ENCODE peak calls at places on chromosomes 4 and X, in ten cellular contexts. P, W, D, G, E, C, Q, O, F and V are unnamed samples. For H3K4me1, the result is how much of the 10 kb centered on the place peaks cover.

GRCh38 chr4:6991771-6992557 is 51.2 kb upstream of the TADA2B start:
- DNase-seq in P (no peak), W (no peak), D (peak), G (no peak), E (no peak), C (no peak), Q (no peak), O (peak), F (no peak), V (no peak)

GRCh38 chr4:183906486-183906735 is 1.3 kb downstream of the STOX2 start:
- DNase-seq in P (no peak), W (no peak), D (no peak), G (no peak), E (no peak), C (no peak), Q (peak), O (no peak), F (no peak), V (no peak)

GRCh38 chrX:10600479-10600878 is 19.9 kb downstream of the MID1 start:
- DNase-seq in P (no peak), W (no peak), D (no peak), G (no peak), E (no peak), C (no peak), Q (no peak), O (no peak), F (no peak), V (no peak)

GRCh38 chr4:166121897-166122296 is 248.9 kb downstream of the TLL1 start:
- DNase-seq in P (no peak), W (no peak), D (no peak), G (no peak), E (no peak), C (no peak), Q (no peak), O (no peak), F (no peak), V (no peak)

GRCh38 chr4:41887322-41887721 is 47.9 kb upstream of the TMEM33 start:
- DNase-seq in P (no peak), W (no peak), D (no peak), G (no peak), E (no peak), C (no peak), Q (no peak), O (no peak), F (no peak), V (no peak)

GRCh38 chr4:175280153-175280552 is 362.0 kb downstream of the ADAM29 start:
- DNase-seq in P (no peak), W (no peak), D (no peak), G (no peak), E (no peak), C (no peak), Q (no peak), O (no peak), F (no peak), V (no peak)

GRCh38 chrX:67290489-67291220 is 253.2 kb upstream of the AR start:
- DNase-seq in P (no peak), W (no peak), D (no peak), G (no peak), E (no peak), C (no peak), Q (no peak), O (no peak), F (no peak), V (no peak)

GRCh38 chrX:152901816-152902501 is 4.1 kb downstream of the ZNF185 start:
- DNase-seq in P (no peak), W (no peak), D (no peak), G (no peak), E (no peak), C (no peak), Q (peak), O (no peak), F (no peak), V (no peak)

GRCh38 chrX:149145845-149146285 is 359.2 kb downstream of the IDS start:
- DNase-seq in P (no peak), W (no peak), D (no peak), G (no peak), E (no peak), C (no peak), Q (peak), O (no peak), F (no peak), V (no peak)

GRCh38 chr4:48369248-48369647 is 27.9 kb downstream of the SLAIN2 start:
- DNase-seq in P (no peak), W (no peak), D (no peak), G (no peak), E (no peak), C (no peak), Q (no peak), O (no peak), F (no peak), V (no peak)

GRCh38 chr4:95522682-95523410 is 25.9 kb downstream of the UNC5C start:
- DNase-seq in P (no peak), W (no peak), D (no peak), G (no peak), E (no peak), C (no peak), Q (no peak), O (no peak), F (no peak), V (no peak)

GRCh38 chr4:6887591-6888371 is 21.8 kb upstream of the TBC1D14 start:
- DNase-seq in P (no peak), W (no peak), D (no peak), G (no peak), E (no peak), C (no peak), Q (no peak), O (no peak), F (no peak), V (no peak)

GRCh38 chr4:45172636-45173035 is 446.3 kb upstream of the GNPDA2 start:
- DNase-seq in P (no peak), W (no peak), D (no peak), G (no peak), E (peak), C (no peak), Q (peak), O (no peak), F (no peak), V (no peak)

GRCh38 chrX:129737921-129738320 is 858 bp upstream of the XPNPEP2 start:
- DNase-seq in P (no peak), W (no peak), D (no peak), G (no peak), E (no peak), C (no peak), Q (no peak), O (no peak), F (no peak), V (no peak)

GRCh38 chrX:101136235-101136634 is 38.2 kb downstream of the CENPI start:
- DNase-seq in P (no peak), W (no peak), D (no peak), G (no peak), E (no peak), C (no peak), Q (no peak), O (no peak), F (no peak), V (no peak)

GRCh38 chr4:55706526-55706925 is 70.4 kb upstream of the NMU start:
- DNase-seq in P (no peak), W (no peak), D (no peak), G (no peak), E (no peak), C (no peak), Q (no peak), O (no peak), F (no peak), V (no peak)

GRCh38 chrX:40272141-40272540 is 174.4 kb upstream of the BCOR start:
- DNase-seq in P (no peak), W (no peak), D (no peak), G (no peak), E (no peak), C (no peak), Q (no peak), O (no peak), F (no peak), V (no peak)

GRCh38 chr4:98816386-98816785 is 112.5 kb downstream of the EIF4E start:
- DNase-seq in P (no peak), W (no peak), D (no peak), G (no peak), E (no peak), C (no peak), Q (no peak), O (no peak), F (no peak), V (no peak)

GRCh38 chrX:79325263-79325958 is 41.7 kb downstream of the ITM2A start:
- DNase-seq in P (no peak), W (no peak), D (no peak), G (no peak), E (peak), C (no peak), Q (peak), O (no peak), F (no peak), V (peak)

GRCh38 chrX:9746148-9746880 is 19.3 kb downstream of the GPR143 start:
- DNase-seq in P (no peak), W (no peak), D (no peak), G (no peak), E (no peak), C (no peak), Q (no peak), O (no peak), F (no peak), V (no peak)

GRCh38 chr4:2935762-2936743 is 27.2 kb downstream of the NOP14 start:
- DNase-seq in P (no peak), W (peak), D (no peak), G (peak), E (no peak), C (no peak), Q (peak), O (peak), F (peak), V (peak)

GRCh38 chr4:125837493-125838238 is 522.9 kb downstream of the FAT4 start:
- DNase-seq in P (no peak), W (no peak), D (no peak), G (no peak), E (no peak), C (no peak), Q (no peak), O (no peak), F (no peak), V (no peak)

GRCh38 chrX:96314974-96315373 is 369.7 kb upstream of the DIAPH2 start:
- DNase-seq in P (no peak), W (no peak), D (no peak), G (no peak), E (no peak), C (no peak), Q (no peak), O (no peak), F (no peak), V (no peak)

GRCh38 chr4:140069068-140069467 is 84.9 kb downstream of the MAML3 start:
- DNase-seq in P (no peak), W (no peak), D (no peak), G (no peak), E (no peak), C (no peak), Q (no peak), O (peak), F (no peak), V (no peak)

GRCh38 chr4:39020130-39020529 is 12.1 kb downstream of the TMEM156 start:
- DNase-seq in P (no peak), W (no peak), D (no peak), G (no peak), E (no peak), C (no peak), Q (no peak), O (no peak), F (no peak), V (no peak)

GRCh38 chr4:26557164-26557563 is 26.7 kb upstream of the TBC1D19 start:
- DNase-seq in P (no peak), W (no peak), D (no peak), G (no peak), E (no peak), C (no peak), Q (no peak), O (no peak), F (no peak), V (no peak)

GRCh38 chr4:11514780-11515432 is 86.2 kb upstream of the HS3ST1 start:
- DNase-seq in P (no peak), W (no peak), D (no peak), G (no peak), E (no peak), C (no peak), Q (no peak), O (no peak), F (no peak), V (no peak)

GRCh38 chr4:173371292-173372192 is 788 bp downstream of the SAP30 start:
- DNase-seq in P (peak), W (peak), D (peak), G (peak), E (peak), C (no peak), Q (peak), O (peak), F (peak), V (peak)

GRCh38 chr4:173332021-173332487 is 2.1 kb downstream of the HMGB2 start:
- DNase-seq in P (no peak), W (no peak), D (no peak), G (no peak), E (no peak), C (no peak), Q (no peak), O (no peak), F (no peak), V (no peak)

GRCh38 chr4:123743821-123744220 is 347.2 kb downstream of the SPRY1 start:
- DNase-seq in P (no peak), W (no peak), D (no peak), G (no peak), E (no peak), C (no peak), Q (no peak), O (no peak), F (no peak), V (no peak)

GRCh38 chrX:44580466-44580865 is 37.8 kb upstream of the FUNDC1 start:
- DNase-seq in P (no peak), W (no peak), D (no peak), G (no peak), E (no peak), C (no peak), Q (no peak), O (no peak), F (no peak), V (no peak)

GRCh38 chr4:109930469-109930868 is 17.8 kb downstream of the EGF start:
- DNase-seq in P (no peak), W (no peak), D (no peak), G (no peak), E (no peak), C (no peak), Q (no peak), O (no peak), F (no peak), V (no peak)

GRCh38 chr4:109930872-109931271 is 18.2 kb downstream of the EGF start:
- DNase-seq in P (no peak), W (no peak), D (no peak), G (no peak), E (no peak), C (no peak), Q (no peak), O (no peak), F (no peak), V (no peak)

GRCh38 chr4:109921384-109921808 is 8.7 kb downstream of the EGF start:
- DNase-seq in P (no peak), W (no peak), D (no peak), G (no peak), E (peak), C (no peak), Q (peak), O (no peak), F (no peak), V (no peak)

GRCh38 chr4:109928327-109929045 is 15.8 kb downstream of the EGF start:
- DNase-seq in P (no peak), W (no peak), D (no peak), G (no peak), E (no peak), C (no peak), Q (no peak), O (no peak), F (no peak), V (no peak)

GRCh38 chr4:109925396-109925795 is 12.7 kb downstream of the EGF start:
- DNase-seq in P (no peak), W (no peak), D (no peak), G (no peak), E (no peak), C (no peak), Q (no peak), O (no peak), F (no peak), V (no peak)
- H3K4me1 ChIP-seq in P (under half), W (under half), D (under half), G (under half), E (under half), C (under half), Q (under half), O (under half), F (under half), V (under half)

DNA sequence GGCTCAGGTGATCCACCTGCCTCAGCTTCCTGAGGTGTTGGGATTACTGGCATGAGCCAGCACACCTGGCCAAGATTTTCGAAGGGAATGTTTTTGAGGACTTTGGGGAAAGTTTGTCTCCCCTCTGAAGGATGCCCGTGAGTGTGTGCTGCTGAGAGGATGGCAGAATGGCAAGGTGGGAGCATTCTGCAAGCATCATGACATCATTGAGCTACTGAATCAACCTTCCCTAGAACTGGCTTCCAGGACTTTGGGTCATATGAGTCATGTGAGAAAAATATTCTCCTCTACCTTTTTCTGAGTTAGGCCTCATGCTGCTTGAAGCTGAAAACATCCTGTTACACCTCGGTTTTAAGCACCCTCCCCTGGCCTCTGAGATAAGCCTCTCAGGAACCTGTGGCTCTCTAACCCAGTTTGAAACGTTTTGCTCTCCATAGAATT is 31.0 kb downstream of the TMEM131L start:
- DNase-seq in P (no peak), W (no peak), D (no peak), G (no peak), E (no peak), C (no peak), Q (peak), O (no peak), F (no peak), V (peak)
- H3K4me1 ChIP-seq in P (under half), W (half or more), D (under half), G (under half), E (under half), C (under half), Q (under half), O (under half), F (under half), V (half or more)

DNA sequence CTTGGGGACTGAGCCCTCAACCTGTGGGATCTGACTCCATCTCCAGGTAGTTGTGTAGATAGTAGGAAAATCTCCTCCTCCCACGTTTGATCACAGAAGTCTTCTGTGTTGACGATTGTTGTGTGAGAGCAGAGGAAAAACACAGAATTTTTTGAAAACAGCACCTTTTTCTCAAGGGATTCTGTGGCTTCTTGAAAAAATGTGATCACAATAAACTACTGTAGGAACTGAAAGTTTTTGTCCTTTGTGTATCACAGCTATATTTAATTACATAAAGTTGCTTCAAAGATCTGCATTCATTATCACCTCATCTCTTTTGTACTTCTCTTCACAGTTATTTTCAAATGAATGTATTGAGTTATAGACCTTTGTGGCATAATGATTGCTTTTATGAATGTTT is 85.1 kb downstream of the AFF1 start:
- DNase-seq in P (no peak), W (no peak), D (no peak), G (no peak), E (no peak), C (no peak), Q (no peak), O (no peak), F (no peak), V (no peak)
- H3K4me1 ChIP-seq in P (half or more), W (half or more), D (under half), G (under half), E (under half), C (under half), Q (under half), O (under half), F (half or more), V (under half)

DNA sequence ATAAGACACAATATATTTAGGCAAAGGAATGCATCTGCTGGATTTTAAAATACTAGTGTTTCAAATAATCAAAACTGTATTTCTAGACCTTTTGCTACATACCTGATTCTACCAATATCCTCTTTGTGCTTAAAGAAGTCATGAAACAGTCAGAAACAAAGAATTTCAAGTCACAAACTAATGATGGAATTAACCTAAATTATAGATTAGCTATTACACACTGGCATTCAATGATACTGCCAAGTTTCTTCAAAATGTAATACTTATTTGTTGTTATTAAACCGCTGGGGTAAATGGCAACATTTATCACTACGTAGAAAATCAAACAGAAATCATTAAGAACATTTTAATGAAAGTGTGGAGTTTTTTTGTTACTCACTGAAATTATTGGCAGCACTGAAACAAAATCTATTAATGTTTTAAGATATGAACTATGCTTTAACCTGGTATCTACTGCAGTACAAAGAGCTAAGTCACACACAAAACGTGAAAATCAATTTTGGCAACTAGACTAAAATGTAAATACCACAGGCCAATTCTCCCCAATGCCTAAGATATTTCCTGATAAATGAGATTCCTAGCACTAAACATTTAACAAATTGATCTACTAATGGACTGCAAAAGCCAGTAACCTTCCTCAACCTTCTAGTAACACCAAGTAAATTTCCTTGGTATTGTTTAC is 19.4 kb downstream of the PDGFC start:
- DNase-seq in P (no peak), W (no peak), D (no peak), G (no peak), E (no peak), C (no peak), Q (no peak), O (no peak), F (no peak), V (no peak)
- H3K4me1 ChIP-seq in P (under half), W (half or more), D (under half), G (half or more), E (under half), C (under half), Q (under half), O (under half), F (under half), V (under half)